ENCODE peak calls at places on chromosomes 7 and 10, in six cellular contexts. H is kidney, Z is dorsolateral prefrontal cortex, G is Peyer's patch, S is heart right ventricle, T is HL-60. O is an unnamed sample.

GRCh38 chr10:123972481-123973401 is 81.1 kb upstream of the CPXM2 start:
- DNase-seq in T (no peak), Z (no peak), G (no peak), S (no peak), H (peak; percentile 68), O (no peak)

GRCh38 chr10:132688580-132689420 is 97.1 kb downstream of the NKX6-2 start:
- DNase-seq in Z (peak; percentile 27), S (no peak), H (peak; percentile 21), T (no peak), G (peak; percentile 34), O (no peak)

GRCh38 chr7:110356438-110356837 is 734.5 kb upstream of the LRRN3 start:
- DNase-seq in Z (no peak), H (no peak), S (no peak), T (no peak), G (no peak), O (no peak)

GRCh38 chr10:71338728-71339495 is 19.9 kb downstream of the SLC29A3 start:
- DNase-seq in T (no peak), Z (no peak), H (no peak), S (no peak), G (no peak), O (peak; percentile 63)

GRCh38 chr7:129843982-129844840 is 108.5 kb downstream of the UBE2H start:
- DNase-seq in Z (no peak), S (no peak), T (no peak), H (no peak), G (no peak), O (no peak)

GRCh38 chr10:77247076-77247561 is 390.5 kb downstream of the KCNMA1 start:
- DNase-seq in S (no peak), T (no peak), H (no peak), Z (no peak), G (no peak), O (peak; percentile 8)

GRCh38 chr7:143263266-143264195 is at the start of gene GSTK1:
- DNase-seq in T (no peak), H (peak; percentile 95), Z (peak; percentile 78), S (peak; percentile 89), G (peak; percentile 92), O (peak; percentile 92)

GRCh38 chr10:31075434-31075833 is 43.8 kb upstream of the ZNF438 start:
- DNase-seq in T (no peak), Z (no peak), G (no peak), H (no peak), S (no peak), O (no peak)

GRCh38 chr10:80471715-80472233 is 17.7 kb downstream of the TSPAN14 start:
- DNase-seq in S (no peak), G (no peak), H (peak; percentile 89), T (no peak), Z (no peak), O (no peak)

GRCh38 chr7:107989618-107990373 is 13.2 kb downstream of the LAMB1 start:
- DNase-seq in G (no peak), T (no peak), H (no peak), S (peak; percentile 34), Z (no peak), O (no peak)

GRCh38 chr7:119320316-119320715 is 952.7 kb upstream of the KCND2 start:
- DNase-seq in T (no peak), Z (no peak), S (no peak), H (no peak), G (no peak), O (no peak)

GRCh38 chr10:86178401-86179142 is 188.0 kb downstream of the GRID1 start:
- DNase-seq in H (no peak), T (peak; percentile 18), S (no peak), G (no peak), Z (no peak), O (peak; percentile 20)

GRCh38 chr10:112565434-112566053 is 118.5 kb downstream of the VTI1A start:
- DNase-seq in Z (no peak), G (no peak), T (peak; percentile 14), H (no peak), S (no peak), O (peak; percentile 78)

GRCh38 chr10:91598211-91598981 is 34.5 kb downstream of the PPP1R3C start:
- DNase-seq in S (no peak), H (no peak), Z (no peak), G (no peak), T (no peak), O (peak; percentile 46)

GRCh38 chr7:1169409-1170368 is 9.7 kb upstream of the ZFAND2A start:
- DNase-seq in H (peak; percentile 91), G (peak; percentile 87), T (peak; percentile 76), S (peak; percentile 88), Z (no peak), O (peak; percentile 74)

DNA sequence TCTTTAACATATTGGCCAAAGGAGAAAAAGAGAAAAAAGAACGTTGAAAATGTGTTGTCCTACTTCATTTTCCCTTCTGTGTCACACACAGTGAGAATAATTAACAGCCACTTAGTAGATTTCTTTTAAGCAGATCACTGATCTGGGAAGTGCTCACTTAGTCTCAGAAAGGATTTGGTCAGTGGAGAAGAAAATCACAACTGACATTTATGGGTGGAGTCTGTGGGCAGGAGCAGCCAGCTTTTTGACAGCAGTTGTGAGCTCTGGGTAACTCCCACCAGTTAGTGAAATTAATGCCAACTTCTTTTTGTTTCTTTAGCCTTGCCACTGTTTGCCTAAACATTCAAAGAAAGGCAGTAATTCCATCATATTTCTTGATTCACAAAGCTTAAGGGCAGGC is 49.7 kb downstream of the CDK14 start:
- DNase-seq in G (no peak), H (no peak), S (no peak), T (no peak), Z (no peak), O (no peak)
- H3K4me3 ChIP-seq in G (no peak overlapping the region), H (no peak overlapping the region), S (no peak overlapping the region), T (no peak overlapping the region), Z (no peak overlapping the region), O (no peak overlapping the region)

DNA sequence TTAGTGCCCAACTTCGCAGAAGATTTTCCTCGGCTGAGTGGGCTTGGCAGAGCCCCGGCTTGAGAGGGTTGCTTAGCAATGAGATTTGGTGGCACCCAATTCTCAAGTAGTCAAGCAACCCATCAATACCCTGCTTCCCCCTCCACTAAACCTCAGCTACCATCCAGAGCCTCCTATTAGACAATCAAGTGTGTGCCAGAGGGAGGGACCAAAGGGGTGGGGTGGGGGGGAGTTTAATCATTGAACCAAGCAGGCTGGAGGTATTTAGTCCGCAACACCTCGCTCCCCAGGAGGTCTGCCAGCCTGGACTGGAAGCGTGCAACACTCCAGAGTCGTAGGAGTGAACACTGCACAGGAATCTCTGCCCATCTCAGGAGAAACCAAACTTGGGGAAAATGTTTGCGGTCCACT is at the start of gene HKDC1:
- DNase-seq in T (no peak), Z (no peak), G (peak; percentile 76), H (peak; percentile 84), S (no peak), O (peak; percentile 86)
- H3K4me3 ChIP-seq in T (no peak within 1 kb of the TSS), Z (no peak within 1 kb of the TSS), G (no peak within 1 kb of the TSS), H (peak within 1 kb of the TSS; percentile 59), S (no peak within 1 kb of the TSS), O (peak within 1 kb of the TSS; percentile 74)

DNA sequence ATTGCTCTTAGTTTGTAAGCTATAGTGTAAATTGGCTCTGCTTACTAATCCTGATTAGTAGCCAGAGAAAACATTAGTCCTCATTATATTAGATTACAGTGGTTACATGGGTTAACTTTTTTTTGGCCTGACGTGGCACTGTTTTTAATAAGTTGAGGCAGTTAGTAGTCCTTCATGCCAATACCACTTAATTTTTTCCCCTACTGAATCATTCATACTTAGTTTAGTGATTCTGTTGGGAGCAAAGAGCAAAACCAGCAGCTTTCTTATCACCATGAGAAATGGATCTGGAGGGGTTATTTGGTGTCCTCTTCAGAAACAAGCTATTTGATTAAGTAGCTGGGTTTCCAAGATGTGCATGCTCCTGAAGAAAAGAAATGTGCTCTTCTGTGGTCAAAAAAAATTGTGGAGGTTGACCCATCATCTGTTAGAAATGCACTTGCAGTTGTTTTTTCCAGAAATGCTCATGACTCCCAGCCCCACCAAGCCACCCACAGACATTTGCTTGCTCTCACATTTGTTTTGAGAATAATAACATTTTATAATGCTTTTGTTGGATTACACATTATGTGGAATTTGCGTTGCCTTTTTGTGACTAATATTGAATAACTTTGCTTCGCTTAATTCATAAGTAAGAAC is 258.5 kb downstream of the HDAC9 start:
- DNase-seq in T (no peak), G (no peak), Z (no peak), H (no peak), S (no peak), O (no peak)
- H3K4me3 ChIP-seq in T (no peak overlapping the region), G (no peak overlapping the region), Z (no peak overlapping the region), H (no peak overlapping the region), S (no peak overlapping the region), O (no peak overlapping the region)

GRCh38 chr10:11757452-11757819 is 15.3 kb downstream of the ECHDC3 start:
- DNase-seq in G (no peak), Z (no peak), S (peak; percentile 25), H (no peak), T (no peak), O (peak; percentile 79)
- H3K4me3 ChIP-seq in G (no peak overlapping the region), Z (no peak overlapping the region), S (no peak overlapping the region), H (no peak overlapping the region), T (no peak overlapping the region), O (no peak overlapping the region)

GRCh38 chr7:158024881-158025280 is 562.7 kb downstream of the PTPRN2 start:
- DNase-seq in Z (no peak), S (no peak), G (no peak), H (no peak), T (no peak), O (no peak)

GRCh38 chr7:158024351-158024715 is 563.3 kb downstream of the PTPRN2 start:
- DNase-seq in S (no peak), G (no peak), H (peak; percentile 30), T (no peak), Z (no peak), O (no peak)

GRCh38 chr7:158023157-158023556 is 564.5 kb downstream of the PTPRN2 start:
- DNase-seq in H (peak; percentile 29), G (no peak), S (no peak), T (no peak), Z (no peak), O (no peak)

GRCh38 chr7:158022601-158023000 is 565.0 kb downstream of the PTPRN2 start:
- DNase-seq in G (peak; percentile 4), S (no peak), Z (no peak), T (no peak), H (peak; percentile 15), O (no peak)

DNA sequence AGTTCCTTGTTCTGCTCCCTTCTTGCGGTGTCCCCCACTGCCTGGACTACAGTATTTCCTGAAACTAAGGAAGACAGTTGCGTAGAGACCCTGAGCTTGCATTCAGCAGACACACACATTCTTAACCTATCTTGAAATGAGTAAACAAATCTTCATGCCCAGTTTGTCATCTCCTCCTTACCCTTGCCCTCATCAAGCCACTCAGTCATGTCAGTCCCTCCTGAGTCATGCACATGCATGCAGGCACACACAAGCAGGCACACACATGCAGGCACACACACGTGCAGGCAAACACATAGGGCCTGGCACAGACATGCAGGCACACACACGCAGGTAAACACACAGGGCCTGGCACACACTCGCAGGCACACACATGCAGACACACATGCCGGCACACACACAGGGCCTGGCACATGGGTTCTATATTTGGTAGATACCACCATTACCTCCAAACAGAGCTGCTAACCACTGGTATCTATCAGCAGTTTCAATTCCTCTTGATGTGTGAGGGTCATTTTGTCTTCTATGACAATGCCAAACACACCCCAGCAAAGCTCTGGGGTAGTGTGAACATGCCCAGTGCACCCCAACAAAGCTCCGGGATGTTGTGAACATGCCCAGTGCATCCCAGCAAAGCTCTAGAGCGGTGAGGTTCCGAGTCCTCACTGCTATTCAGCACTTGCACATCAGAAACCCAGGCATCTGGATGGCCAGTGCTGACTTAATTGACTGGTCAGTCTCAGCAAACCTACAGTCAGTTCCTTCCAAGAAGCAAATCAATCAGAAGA is 563.9 kb downstream of the PTPRN2 start:
- DNase-seq in H (peak; percentile 65), Z (no peak), T (no peak), G (no peak), S (no peak), O (no peak)
- H3K4me3 ChIP-seq in H (no peak overlapping the region), Z (no peak overlapping the region), T (no peak overlapping the region), G (no peak overlapping the region), S (no peak overlapping the region), O (no peak overlapping the region)